ENCODE peak calls at places on chromosomes 5 and 9, in five cellular contexts. D is Calu3; Z is tibial nerve; M is CD4-positive, alpha-beta T cell; B is glutamatergic neuron. L is an unnamed sample.

GRCh38 chr9:121840838-121841760 is 189.7 kb downstream of the DAB2IP start:
- DNase-seq in D (no peak), Z (no peak), M (no peak), B (no peak), L (no peak)

GRCh38 chr9:127608104-127608966 is 3.7 kb upstream of the STXBP1 start:
- DNase-seq in D (peak), Z (no peak), M (peak), B (peak), L (peak)

GRCh38 chr5:141814064-141814982 is 63.9 kb downstream of the PCDH1 start:
- DNase-seq in D (peak), Z (no peak), M (no peak), B (peak), L (no peak)

GRCh38 chr9:77304543-77304942 is 127.2 kb downstream of the VPS13A start:
- DNase-seq in D (no peak), Z (no peak), M (no peak), B (no peak), L (no peak)

GRCh38 chr5:143083006-143083405 is 312.8 kb downstream of the ARHGAP26 start:
- DNase-seq in D (no peak), Z (no peak), M (no peak), B (no peak), L (no peak)

GRCh38 chr9:76677481-76678055 is 86.7 kb upstream of the PCA3 start:
- DNase-seq in D (no peak), Z (no peak), M (no peak), B (no peak), L (no peak)

GRCh38 chr5:104298518-104298917 is 735.9 kb upstream of the NUDT12 start:
- DNase-seq in D (no peak), Z (no peak), M (no peak), B (no peak), L (no peak)

GRCh38 chr9:76109953-76110352 is 219.5 kb downstream of the PCSK5 start:
- DNase-seq in D (no peak), Z (no peak), M (no peak), B (no peak), L (no peak)

GRCh38 chr5:79495311-79495710 is 18.6 kb downstream of the HOMER1 start:
- DNase-seq in D (peak), Z (no peak), M (no peak), B (no peak), L (no peak)

GRCh38 chr9:70130266-70130665 is 86.6 kb downstream of the MAMDC2 start:
- DNase-seq in D (no peak), Z (no peak), M (no peak), B (no peak), L (no peak)

GRCh38 chr9:135156525-135157510 is 69.3 kb downstream of the OLFM1 start:
- DNase-seq in D (peak), Z (peak), M (no peak), B (no peak), L (no peak)

GRCh38 chr5:4113426-4113825 is 517.8 kb downstream of the IRX1 start:
- DNase-seq in D (no peak), Z (no peak), M (no peak), B (no peak), L (no peak)

GRCh38 chr5:1732955-1733354 is 66.7 kb downstream of the MRPL36 start:
- DNase-seq in D (no peak), Z (no peak), M (no peak), B (no peak), L (peak)

GRCh38 chr5:148499461-148499860 is 115.7 kb downstream of the FBXO38 start:
- DNase-seq in D (no peak), Z (no peak), M (no peak), B (no peak), L (no peak)

GRCh38 chr5:167839065-167839464 is 452.4 kb upstream of the WWC1 start:
- DNase-seq in D (no peak), Z (no peak), M (no peak), B (no peak), L (no peak)

GRCh38 chr9:99249619-99250018 is 27.5 kb downstream of the SEC61B start:
- DNase-seq in D (no peak), Z (no peak), M (no peak), B (no peak), L (no peak)

GRCh38 chr9:134314950-134315715 is 11.1 kb upstream of the RXRA start:
- DNase-seq in D (no peak), Z (no peak), M (no peak), B (peak), L (peak)

GRCh38 chr9:133005957-133006356 is 24.8 kb upstream of the GTF3C5 start:
- DNase-seq in D (no peak), Z (no peak), M (no peak), B (no peak), L (no peak)

GRCh38 chr9:70382046-70382708 is 32.3 kb downstream of the KLF9 start:
- DNase-seq in D (no peak), Z (no peak), M (no peak), B (no peak), L (no peak)

GRCh38 chr5:168592014-168592368 is 12.8 kb upstream of the PANK3 start:
- DNase-seq in D (no peak), Z (peak), M (no peak), B (no peak), L (no peak)

GRCh38 chr9:137237759-137238726 is 3.0 kb upstream of the TUBB4B start:
- DNase-seq in D (no peak), Z (no peak), M (no peak), B (peak), L (no peak)

GRCh38 chr5:1934056-1934394 is 51.3 kb upstream of the IRX4 start:
- DNase-seq in D (no peak), Z (no peak), M (no peak), B (no peak), L (no peak)

GRCh38 chr5:140133514-140134167 is 7.9 kb downstream of the IGIP start:
- DNase-seq in D (no peak), Z (no peak), M (no peak), B (no peak), L (no peak)

GRCh38 chr5:32426440-32427151 is 17.9 kb downstream of the ZFR start:
- DNase-seq in D (no peak), Z (no peak), M (no peak), B (no peak), L (no peak)

GRCh38 chr9:93166699-93167098 is 17.2 kb upstream of the WNK2 start:
- DNase-seq in D (no peak), Z (no peak), M (no peak), B (no peak), L (no peak)

GRCh38 chr5:115626444-115626823 is 598 bp upstream of the TMED7 start:
- DNase-seq in D (no peak), Z (no peak), M (no peak), B (no peak), L (no peak)

GRCh38 chr5:156259618-156260017 is 67.3 kb upstream of the SGCD start:
- DNase-seq in D (no peak), Z (no peak), M (no peak), B (no peak), L (no peak)

GRCh38 chr9:69198526-69199250 is 24.6 kb downstream of the TJP2 start:
- DNase-seq in D (no peak), Z (no peak), M (no peak), B (no peak), L (no peak)

GRCh38 chr9:126009047-126009446 is 261.9 kb downstream of the PBX3 start:
- DNase-seq in D (no peak), Z (no peak), M (no peak), B (no peak), L (no peak)
- TF ChIP-seq CTCF in D (no peak), Z (no peak), M (no peak), B (peak), L (no peak)

GRCh38 chr9:25557645-25558300 is 120.5 kb downstream of the TUSC1 start:
- DNase-seq in D (no peak), Z (no peak), M (no peak), B (no peak), L (no peak)
- TF ChIP-seq CTCF in D (no peak), Z (no peak), M (no peak), B (no peak), L (no peak)

DNA sequence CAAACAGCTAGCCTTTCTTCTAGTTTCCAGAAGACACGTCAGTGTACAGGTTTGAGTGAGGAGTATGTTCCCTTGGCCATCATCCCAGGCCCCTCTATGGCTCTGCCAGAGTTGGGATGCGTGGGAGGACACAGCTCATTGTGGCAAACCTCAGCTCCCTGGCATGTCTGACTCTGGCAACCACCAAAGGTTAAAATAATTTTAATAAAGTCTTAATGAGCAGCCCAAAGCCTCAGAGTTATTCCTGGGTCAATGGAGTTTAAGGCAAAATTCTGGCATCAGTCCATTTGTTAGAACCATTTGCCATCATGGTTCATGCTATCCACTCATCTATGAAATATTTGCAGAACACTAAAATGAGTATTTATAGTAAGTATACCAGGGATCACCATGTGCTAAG is 79.8 kb upstream of the PAPPA start:
- DNase-seq in D (no peak), Z (no peak), M (no peak), B (no peak), L (no peak)
- TF ChIP-seq CTCF in D (no peak), Z (no peak), M (no peak), B (no peak), L (no peak)

GRCh38 chr9:124841422-124841821 is 11.8 kb upstream of the WDR38 start:
- DNase-seq in D (no peak), Z (no peak), M (no peak), B (no peak), L (no peak)
- TF ChIP-seq CTCF in D (no peak), Z (no peak), M (no peak), B (no peak), L (no peak)

DNA sequence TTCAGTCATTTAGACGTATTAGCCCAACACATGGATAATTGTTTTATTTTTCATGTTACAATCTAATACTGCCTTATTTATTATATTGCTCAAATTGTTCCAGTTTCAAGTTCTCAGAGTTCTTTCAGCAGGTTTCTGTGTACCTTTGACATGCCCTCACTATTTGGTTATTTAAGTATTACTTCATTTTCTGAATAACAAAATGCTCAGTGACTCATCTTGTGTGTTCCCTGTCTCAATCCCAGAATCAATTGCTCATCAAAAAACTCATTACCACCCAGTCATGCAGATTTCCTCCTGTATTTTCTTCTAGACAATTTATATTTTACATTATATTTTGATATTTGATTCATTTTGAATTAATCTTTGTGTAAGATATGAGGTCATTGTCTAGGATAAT is 562.6 kb downstream of the ANXA1 start:
- DNase-seq in D (no peak), Z (no peak), M (no peak), B (no peak), L (no peak)
- TF ChIP-seq CTCF in D (no peak), Z (no peak), M (no peak), B (no peak), L (no peak)

DNA sequence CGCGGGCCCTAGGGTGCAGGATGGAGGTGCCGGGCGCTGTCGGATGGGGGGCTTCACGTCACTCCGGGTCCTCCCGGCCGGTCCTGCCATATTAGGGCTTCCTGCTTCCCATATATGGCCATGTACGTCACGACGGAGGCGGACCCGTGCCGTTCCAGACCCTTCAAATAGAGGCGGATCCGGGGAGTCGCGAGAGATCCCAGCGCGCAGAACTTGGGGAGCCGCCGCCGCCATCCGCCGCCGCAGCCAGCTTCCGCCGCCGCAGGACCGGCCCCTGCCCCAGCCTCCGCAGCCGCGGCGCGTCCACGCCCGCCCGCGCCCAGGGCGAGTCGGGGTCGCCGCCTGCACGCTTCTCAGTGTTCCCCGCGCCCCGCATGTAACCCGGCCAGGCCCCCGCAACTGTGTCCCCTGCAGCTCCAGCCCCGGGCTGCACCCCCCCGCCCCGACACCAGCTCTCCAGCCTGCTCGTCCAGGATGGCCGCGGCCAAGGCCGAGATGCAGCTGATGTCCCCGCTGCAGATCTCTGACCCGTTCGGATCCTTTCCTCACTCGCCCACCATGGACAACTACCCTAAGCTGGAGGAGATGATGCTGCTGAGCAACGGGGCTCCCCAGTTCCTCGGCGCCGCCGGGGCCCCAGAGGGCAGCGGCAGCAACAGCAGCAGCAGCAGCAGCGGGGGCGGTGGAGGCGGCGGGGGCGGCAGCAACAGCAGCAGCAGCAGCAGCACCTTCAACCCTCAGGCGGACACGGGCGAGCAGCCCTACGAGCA is at the start of gene EGR1:
- DNase-seq in D (peak), Z (peak), M (peak), B (peak), L (peak)
- TF ChIP-seq CTCF in D (no peak), Z (no peak), M (peak), B (no peak), L (no peak)

GRCh38 chr5:80540691-80541090 is 29.4 kb downstream of the ANKRD34B start:
- DNase-seq in D (no peak), Z (no peak), M (no peak), B (no peak), L (no peak)

DNA sequence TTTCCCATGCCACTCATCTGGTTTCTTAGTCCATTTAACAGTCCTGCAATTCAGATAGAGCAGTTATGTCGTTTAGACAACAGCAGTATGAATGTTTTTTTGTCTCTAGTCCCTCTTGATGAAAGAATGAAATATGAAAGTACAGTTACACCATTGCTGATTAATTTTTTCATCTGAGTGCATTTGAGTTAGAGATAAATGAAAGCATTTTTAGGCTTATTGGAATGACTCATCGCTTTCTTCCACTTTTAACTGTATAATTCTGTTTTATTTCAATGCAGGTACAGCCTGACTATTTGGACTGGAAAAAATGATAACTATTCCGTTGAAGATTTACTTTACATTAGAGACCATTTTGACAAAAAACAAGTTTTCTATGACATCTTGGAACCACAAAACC is 28.7 kb downstream of the ANKRD34B start:
- DNase-seq in D (no peak), Z (no peak), M (no peak), B (no peak), L (no peak)
- TF ChIP-seq CTCF in D (no peak), Z (no peak), M (no peak), B (no peak), L (no peak)

GRCh38 chr9:38001430-38001829 is 67.6 kb downstream of the SHB start:
- DNase-seq in D (no peak), Z (no peak), M (no peak), B (no peak), L (no peak)

GRCh38 chr9:38000735-38001134 is 68.3 kb downstream of the SHB start:
- DNase-seq in D (no peak), Z (no peak), M (no peak), B (no peak), L (no peak)

GRCh38 chr9:37999501-38000189 is 69.4 kb downstream of the SHB start:
- DNase-seq in D (no peak), Z (no peak), M (no peak), B (no peak), L (no peak)

GRCh38 chr9:37998881-37999311 is 70.1 kb downstream of the SHB start:
- DNase-seq in D (no peak), Z (no peak), M (no peak), B (no peak), L (peak)

GRCh38 chr9:38000332-38000731 is 68.7 kb downstream of the SHB start:
- DNase-seq in D (no peak), Z (no peak), M (no peak), B (no peak), L (no peak)
- TF ChIP-seq CTCF in D (no peak), Z (no peak), M (no peak), B (no peak), L (no peak)

GRCh38 chr5:146962801-146963355 is 84.3 kb upstream of the PPP2R2B start:
- DNase-seq in D (no peak), Z (no peak), M (no peak), B (no peak), L (no peak)

GRCh38 chr5:146971401-146971800 is 92.8 kb upstream of the PPP2R2B start:
- DNase-seq in D (no peak), Z (no peak), M (no peak), B (no peak), L (no peak)

GRCh38 chr5:146967646-146968045 is 89.1 kb upstream of the PPP2R2B start:
- DNase-seq in D (no peak), Z (no peak), M (no peak), B (peak), L (no peak)

DNA sequence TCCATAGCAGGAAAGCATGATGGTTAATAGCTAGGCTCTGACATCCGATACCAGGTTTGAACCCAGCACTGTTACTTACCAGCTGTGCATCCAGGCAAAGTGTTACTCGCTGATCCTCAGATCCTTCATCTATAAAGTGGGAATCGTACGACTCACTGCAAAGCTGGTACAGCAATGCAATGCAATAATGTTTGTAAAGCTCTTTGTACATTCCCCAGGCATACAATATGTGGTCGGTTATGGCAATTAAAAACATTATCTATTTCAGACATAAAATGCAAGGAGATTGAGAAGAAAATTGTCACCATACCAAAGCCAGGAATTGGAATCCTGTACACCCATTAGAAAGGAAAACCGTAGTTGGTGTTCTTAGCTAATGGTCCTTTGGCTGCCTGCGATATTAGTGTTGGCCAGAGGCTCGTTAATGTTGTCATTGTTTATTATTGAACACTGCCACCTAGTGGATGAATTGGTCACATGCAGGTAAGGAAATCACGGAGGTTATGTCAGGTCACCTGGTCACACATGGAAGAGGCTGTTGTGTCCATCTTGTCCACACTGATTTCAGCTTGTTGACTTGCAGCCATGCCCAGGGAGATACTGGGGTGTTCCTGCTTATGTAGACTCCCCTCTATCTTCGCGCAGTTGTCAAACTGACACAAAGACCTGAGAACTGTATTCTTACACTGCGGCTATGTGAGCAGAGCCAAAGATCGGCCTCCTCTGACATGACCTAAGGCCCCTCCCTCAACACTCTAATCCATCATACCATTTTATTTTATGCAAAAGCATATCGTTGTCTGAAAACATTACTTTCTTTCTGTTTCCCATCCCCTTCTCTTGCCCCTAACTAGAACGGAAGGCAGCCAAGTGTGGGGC is 87.5 kb upstream of the PPP2R2B start:
- DNase-seq in D (peak), Z (peak), M (peak), B (peak), L (no peak)
- TF ChIP-seq CTCF in D (peak), Z (peak), M (peak), B (peak), L (peak)

GRCh38 chr9:124441291-124441690 is 9.0 kb upstream of the ADGRD2 start:
- DNase-seq in D (no peak), Z (no peak), M (no peak), B (no peak), L (no peak)
- TF ChIP-seq CTCF in D (no peak), Z (no peak), M (no peak), B (no peak), L (no peak)

L was measured in CD14-positive monocyte.